ENCODE peak calls at places on chromosomes 3 and 15, in ten cellular contexts. S, U, C, W, J, Z, N, M, D and I are unnamed samples.

GRCh38 chr3:133983576-133984560 is 45.9 kb downstream of the SLCO2A1 start:
- DNase-seq in S (no peak), U (no peak), C (no peak), W (no peak), J (no peak), Z (no peak), N (no peak), M (no peak), D (no peak), I (no peak)

GRCh38 chr3:9019244-9019961 is 56.1 kb upstream of the RAD18 start:
- DNase-seq in S (no peak), U (no peak), C (no peak), W (no peak), J (no peak), Z (no peak), N (no peak), M (no peak), D (no peak), I (no peak)

GRCh38 chr15:81188354-81188753 is 8.3 kb upstream of the IL16 start:
- DNase-seq in S (no peak), U (no peak), C (no peak), W (no peak), J (no peak), Z (no peak), N (no peak), M (no peak), D (no peak), I (no peak)

GRCh38 chr3:152277198-152277597 is 8.5 kb downstream of the MBNL1 start:
- DNase-seq in S (no peak), U (no peak), C (no peak), W (no peak), J (no peak), Z (no peak), N (no peak), M (no peak), D (no peak), I (no peak)

GRCh38 chr3:124972457-124972856 is 37.9 kb upstream of the MUC13 start:
- DNase-seq in S (no peak), U (no peak), C (no peak), W (peak; percentile 46), J (no peak), Z (no peak), N (no peak), M (no peak), D (no peak), I (no peak)

GRCh38 chr3:24500806-24501205 is 6.2 kb upstream of the THRB start:
- DNase-seq in S (no peak), U (peak; percentile 52), C (no peak), W (no peak), J (no peak), Z (no peak), N (no peak), M (no peak), D (no peak), I (no peak)

GRCh38 chr15:57994468-57995154 is 70.9 kb downstream of the ALDH1A2 start:
- DNase-seq in S (peak; percentile 72), U (peak; percentile 14), C (no peak), W (peak; percentile 36), J (peak; percentile 44), Z (no peak), N (no peak), M (no peak), D (no peak), I (no peak)

GRCh38 chr3:186605078-186605477 is 7.8 kb upstream of the AHSG start:
- DNase-seq in S (no peak), U (no peak), C (no peak), W (no peak), J (no peak), Z (no peak), N (no peak), M (no peak), D (no peak), I (no peak)

GRCh38 chr15:59522988-59523461 is 85.0 kb downstream of the FAM81A start:
- DNase-seq in S (no peak), U (no peak), C (no peak), W (peak; percentile 12), J (no peak), Z (no peak), N (no peak), M (no peak), D (no peak), I (no peak)

GRCh38 chr3:13119471-13120220 is 46.4 kb upstream of the IQSEC1 start:
- DNase-seq in S (no peak), U (no peak), C (no peak), W (no peak), J (no peak), Z (no peak), N (peak; percentile 28), M (no peak), D (no peak), I (no peak)

GRCh38 chr3:112813723-112814171 is 32.9 kb downstream of the CD200R1L start:
- DNase-seq in S (peak; percentile 79), U (peak; percentile 59), C (peak; percentile 49), W (no peak), J (peak; percentile 33), Z (no peak), N (peak; percentile 51), M (peak; percentile 73), D (no peak), I (no peak)

GRCh38 chr3:179788996-179789395 is 136.2 kb downstream of the USP13 start:
- DNase-seq in S (no peak), U (no peak), C (no peak), W (no peak), J (no peak), Z (no peak), N (no peak), M (no peak), D (no peak), I (no peak)

GRCh38 chr15:40353697-40354096 is 2.9 kb downstream of the PHGR1 start:
- DNase-seq in S (no peak), U (no peak), C (no peak), W (peak; percentile 21), J (no peak), Z (no peak), N (no peak), M (no peak), D (no peak), I (no peak)

GRCh38 chr15:84947947-84948830 is 33.5 kb upstream of the PDE8A start:
- DNase-seq in S (peak; percentile 96), U (peak; percentile 86), C (peak; percentile 90), W (no peak), J (peak; percentile 82), Z (no peak), N (no peak), M (no peak), D (no peak), I (no peak)

GRCh38 chr3:127792664-127793292 is 29.5 kb downstream of the MGLL start:
- DNase-seq in S (peak; percentile 96), U (peak; percentile 92), C (peak; percentile 93), W (peak; percentile 16), J (peak; percentile 97), Z (no peak), N (no peak), M (no peak), D (no peak), I (no peak)

GRCh38 chr15:45637552-45638033 is 2.8 kb downstream of the SQOR start:
- DNase-seq in S (peak; percentile 93), U (peak; percentile 98), C (peak; percentile 97), W (no peak), J (peak; percentile 98), Z (no peak), N (no peak), M (peak; percentile 58), D (no peak), I (no peak)